ENCODE peak calls at places on chromosomes 7 and 10, in seven cellular contexts. X, M, G, T, C, J and K are unnamed samples.

GRCh38 chr7:3821473-3821872 is 520.4 kb downstream of the SDK1 start:
- DNase-seq in X (no peak), M (no peak), G (no peak), T (no peak), C (no peak), J (no peak), K (no peak)

GRCh38 chr10:26412932-26413331 is 25.2 kb upstream of the APBB1IP start:
- DNase-seq in X (no peak), M (no peak), G (no peak), T (no peak), C (no peak), J (no peak), K (no peak)

GRCh38 chr10:23951841-23952240 is 257.1 kb upstream of the KIAA1217 start:
- DNase-seq in X (no peak), M (no peak), G (no peak), T (no peak), C (no peak), J (no peak), K (no peak)

GRCh38 chr10:89262331-89263020 is 10.9 kb upstream of the LIPA start:
- DNase-seq in X (no peak), M (no peak), G (no peak), T (no peak), C (no peak), J (no peak), K (no peak)

GRCh38 chr10:10295537-10295936 is 722.1 kb upstream of the CELF2 start:
- DNase-seq in X (no peak), M (no peak), G (no peak), T (no peak), C (no peak), J (no peak), K (no peak)

GRCh38 chr10:6074489-6075301 is 12.5 kb upstream of the IL2RA start:
- DNase-seq in X (no peak), M (no peak), G (no peak), T (no peak), C (no peak), J (no peak), K (no peak)

GRCh38 chr7:96993453-96993865 is 11.9 kb upstream of the DLX6 start:
- DNase-seq in X (no peak), M (no peak), G (no peak), T (no peak), C (no peak), J (no peak), K (no peak)

GRCh38 chr10:49070701-49071100 is 44.6 kb downstream of the VSTM4 start:
- DNase-seq in X (peak), M (no peak), G (no peak), T (no peak), C (no peak), J (no peak), K (no peak)

GRCh38 chr7:78780560-78780959 is 672.9 kb downstream of the MAGI2 start:
- DNase-seq in X (no peak), M (no peak), G (no peak), T (no peak), C (no peak), J (no peak), K (no peak)

GRCh38 chr10:101001225-101002035 is 1.8 kb downstream of the LZTS2 start:
- DNase-seq in X (peak), M (peak), G (no peak), T (peak), C (no peak), J (no peak), K (peak)

GRCh38 chr10:28938745-28939144 is 261.4 kb downstream of the BAMBI start:
- DNase-seq in X (no peak), M (no peak), G (no peak), T (no peak), C (no peak), J (no peak), K (no peak)

GRCh38 chr10:28939352-28940157 is 262.2 kb downstream of the BAMBI start:
- DNase-seq in X (no peak), M (peak), G (peak), T (peak), C (no peak), J (peak), K (peak)

GRCh38 chr10:28942012-28942411 is 264.7 kb downstream of the BAMBI start:
- DNase-seq in X (no peak), M (no peak), G (no peak), T (no peak), C (no peak), J (no peak), K (no peak)

GRCh38 chr10:28937959-28938358 is 260.6 kb downstream of the BAMBI start:
- DNase-seq in X (no peak), M (no peak), G (no peak), T (no peak), C (no peak), J (no peak), K (no peak)

DNA sequence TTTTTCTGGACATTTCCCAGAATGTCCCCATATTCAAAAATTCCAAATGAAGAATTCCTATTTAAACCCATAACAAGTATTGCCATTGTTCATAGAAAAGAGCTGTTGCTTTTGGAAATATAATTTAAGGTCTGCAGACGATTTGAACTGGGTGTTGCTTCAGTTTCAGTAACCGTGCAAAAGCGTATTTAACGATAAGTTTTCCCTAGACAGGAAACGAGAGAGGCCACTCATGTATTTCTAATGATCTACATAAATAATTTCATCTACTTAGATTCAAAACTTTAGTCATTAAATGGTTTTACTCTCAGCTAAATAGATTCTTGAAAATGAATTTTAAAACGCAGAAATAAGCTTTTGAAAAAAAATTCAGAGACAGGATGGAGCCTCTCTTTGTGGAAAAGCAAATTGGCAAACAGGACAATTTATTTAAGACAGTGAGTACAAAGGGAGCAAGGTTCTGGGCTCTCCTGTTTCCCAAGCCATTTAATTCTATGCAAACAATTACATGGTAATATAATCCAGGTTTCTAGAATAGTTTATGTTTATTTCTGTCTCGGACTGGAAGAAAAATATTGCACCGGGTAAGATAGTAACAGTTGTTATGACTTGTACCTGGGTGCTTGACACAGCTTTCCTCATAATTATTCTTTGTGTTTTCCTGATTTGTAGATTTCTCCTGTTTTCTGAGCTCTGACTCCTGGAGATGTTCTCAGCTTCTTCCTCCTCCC is 263.0 kb downstream of the BAMBI start:
- DNase-seq in X (no peak), M (no peak), G (no peak), T (no peak), C (no peak), J (peak), K (no peak)
- TF ChIP-seq POLR2AphosphoS5 in X (no peak), M (no peak), G (no peak), T (no peak), C (no peak), J (no peak), K (no peak)

GRCh38 chr7:102890292-102890970 is 22.4 kb upstream of the LRRC17 start:
- DNase-seq in X (no peak), M (no peak), G (no peak), T (no peak), C (no peak), J (no peak), K (no peak)
- TF ChIP-seq POLR2A in X (no peak), M (no peak), G (no peak), T (no peak), C (no peak), J (no peak), K (no peak)

GRCh38 chr7:100088621-100089457 is at the start of gene COPS6:
- DNase-seq in X (peak), M (peak), G (peak), T (peak), C (peak), J (peak), K (peak)
- TF ChIP-seq POLR2AphosphoS5 in X (peak), M (peak), G (peak), T (peak), C (peak), J (peak), K (peak)

GRCh38 chr7:107939472-107940145 is 48.6 kb downstream of the DLD start:
- DNase-seq in X (no peak), M (no peak), G (no peak), T (peak), C (no peak), J (no peak), K (no peak)
- TF ChIP-seq POLR2A in X (no peak), M (no peak), G (no peak), T (no peak), C (no peak), J (no peak), K (no peak)

DNA sequence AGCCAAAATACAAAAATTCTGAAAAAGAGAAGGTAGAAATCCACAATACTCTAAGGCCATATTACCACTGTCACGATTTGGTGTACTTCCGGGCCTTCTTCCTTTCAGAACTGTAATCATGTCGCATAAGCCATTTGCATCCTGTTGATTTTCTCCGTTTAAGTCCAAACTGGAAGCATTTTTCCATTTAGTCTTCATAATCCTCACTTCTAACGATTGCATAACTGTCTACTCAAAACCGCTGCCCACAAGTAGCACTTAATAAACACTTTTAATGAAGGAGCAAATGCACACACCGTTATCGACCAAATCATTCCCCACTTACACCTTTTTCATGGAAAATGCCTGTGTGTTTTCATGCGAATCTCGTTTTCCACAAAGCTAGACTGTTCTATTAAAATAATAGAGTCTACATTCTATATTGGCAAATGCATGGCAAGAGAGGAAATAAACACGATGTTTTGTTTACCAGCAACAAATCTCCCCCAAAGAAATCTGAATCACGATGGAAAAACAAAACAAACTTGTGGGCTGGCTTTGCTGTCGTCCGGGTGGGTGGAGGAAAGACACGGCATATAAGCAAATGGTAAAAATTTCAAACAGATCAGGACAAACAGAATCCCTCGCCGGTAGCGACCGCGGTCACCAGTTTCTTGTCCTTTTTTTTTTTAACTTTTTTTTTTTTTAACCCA is 1.0 kb downstream of the ATE1 start:
- DNase-seq in X (no peak), M (no peak), G (peak), T (no peak), C (no peak), J (no peak), K (no peak)
- TF ChIP-seq POLR2AphosphoS5 in X (no peak), M (no peak), G (no peak), T (no peak), C (no peak), J (no peak), K (no peak)

GRCh38 chr10:113126506-113127192 is 176.6 kb downstream of the TCF7L2 start:
- DNase-seq in X (peak), M (peak), G (peak), T (peak), C (peak), J (peak), K (no peak)
- TF ChIP-seq POLR2A in X (no peak), M (no peak), G (no peak), T (no peak), C (no peak), J (no peak), K (no peak)

GRCh38 chr7:76354516-76354915 is 4.3 kb downstream of the YWHAG start:
- DNase-seq in X (no peak), M (no peak), G (no peak), T (no peak), C (no peak), J (no peak), K (no peak)
- TF ChIP-seq POLR2AphosphoS5 in X (no peak), M (no peak), G (peak), T (no peak), C (no peak), J (no peak), K (no peak)

DNA sequence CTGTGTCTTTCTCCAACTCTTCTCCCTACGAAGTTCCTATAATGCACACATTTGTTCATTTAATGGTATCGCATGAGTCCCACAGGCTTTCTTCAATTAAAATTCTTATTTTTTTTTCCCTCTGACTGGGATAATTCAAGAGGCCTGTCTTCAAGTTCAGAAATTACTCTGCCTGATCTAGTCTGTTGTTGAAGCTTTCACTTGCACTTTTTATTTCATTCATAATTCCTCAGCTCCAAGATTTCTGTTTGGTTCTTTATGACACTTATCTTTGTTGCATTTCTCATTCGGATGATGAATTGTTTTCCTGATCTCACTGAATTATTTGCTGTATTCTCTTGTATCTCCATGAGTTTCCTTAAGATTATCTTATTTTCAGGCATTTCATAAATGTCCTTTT is 103.9 kb downstream of the RSU1 start:
- DNase-seq in X (no peak), M (no peak), G (no peak), T (no peak), C (no peak), J (no peak), K (no peak)
- TF ChIP-seq POLR2A in X (no peak), M (no peak), G (no peak), T (no peak), C (no peak), J (no peak), K (no peak)

DNA sequence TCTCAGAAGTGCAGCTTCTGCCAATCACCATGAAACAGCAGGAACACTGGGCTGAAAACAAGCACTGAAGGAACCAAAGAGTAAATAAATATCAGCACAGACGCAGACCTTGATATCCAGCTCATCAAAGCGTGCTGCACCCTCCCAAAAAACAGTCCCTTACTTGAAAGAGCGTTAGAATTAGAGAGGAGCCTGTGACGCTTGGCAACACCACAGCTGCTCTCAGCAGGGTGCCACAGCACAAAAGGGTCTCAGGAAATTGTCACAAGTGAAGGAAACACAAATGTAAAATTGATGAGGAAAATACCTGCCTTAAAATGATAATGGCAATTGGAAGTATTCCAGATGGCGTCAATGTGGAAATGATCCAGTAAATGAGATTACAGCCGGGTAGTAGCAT is 39.4 kb downstream of the KLF6 start:
- DNase-seq in X (no peak), M (no peak), G (no peak), T (no peak), C (no peak), J (no peak), K (no peak)
- TF ChIP-seq POLR2AphosphoS5 in X (no peak), M (no peak), G (no peak), T (no peak), C (no peak), J (no peak), K (no peak)

DNA sequence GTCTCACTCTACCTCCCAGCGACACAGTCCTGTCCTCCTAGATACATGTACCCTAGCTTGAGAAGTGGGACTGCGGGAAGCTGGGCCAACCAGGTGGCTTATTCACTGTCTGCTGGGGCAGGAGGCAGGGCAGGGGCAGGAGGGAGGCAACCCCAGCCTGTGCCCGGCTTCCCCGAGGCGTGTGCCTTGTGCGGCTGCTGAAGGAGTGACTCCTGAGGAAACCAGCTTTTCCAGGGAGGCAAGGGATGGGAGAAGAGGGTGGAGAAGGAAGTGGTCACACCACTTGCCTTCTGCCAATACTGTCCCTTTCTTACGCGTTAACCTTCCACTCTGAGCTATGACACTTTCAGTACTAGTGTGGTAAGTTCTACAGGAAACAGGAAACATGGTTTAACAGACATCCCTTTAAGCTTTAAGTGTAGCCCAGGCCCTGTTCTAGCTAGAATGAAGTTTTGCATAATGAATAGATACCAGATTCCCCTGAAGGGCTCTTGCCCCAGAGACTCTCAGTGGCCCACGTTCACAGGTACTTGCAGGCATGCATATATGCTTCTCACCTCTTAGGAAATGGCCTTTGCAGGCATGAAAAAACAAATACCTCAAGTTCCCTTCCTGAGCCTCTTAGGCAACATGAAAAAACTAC is 40.6 kb downstream of the SYPL1 start:
- DNase-seq in X (peak), M (peak), G (no peak), T (no peak), C (peak), J (no peak), K (no peak)
- TF ChIP-seq POLR2A in X (no peak), M (no peak), G (no peak), T (no peak), C (peak), J (no peak), K (no peak)